ENCODE peak calls at places on chromosomes 11 and 22, in nine cellular contexts. O, Z, T, Q, D, B, R, Y and F are unnamed samples.

GRCh38 chr11:20311444-20311843 is 52.1 kb upstream of the HTATIP2 start:
- DNase-seq in Y (no peak), Q (no peak), T (no peak), Z (no peak), O (no peak), B (no peak), R (no peak), D (no peak), F (no peak)

GRCh38 chr11:123590296-123590912 is 64.0 kb downstream of the SCN3B start:
- DNase-seq in D (no peak), Z (no peak), Y (peak; percentile 53), Q (no peak), B (peak; percentile 65), T (no peak), R (no peak), O (peak; percentile 87), F (no peak)

GRCh38 chr11:2575611-2576051 is 124.2 kb downstream of the KCNQ1OT1 start:
- DNase-seq in T (no peak), Q (no peak), D (no peak), B (no peak), R (no peak), Z (no peak), Y (no peak), O (peak; percentile 0), F (no peak)

GRCh38 chr11:111906680-111907079 is 4.9 kb downstream of the CRYAB start:
- DNase-seq in Z (no peak), B (no peak), D (no peak), T (no peak), Y (no peak), R (no peak), O (no peak), Q (no peak), F (no peak)

GRCh38 chr11:95256204-95256819 is 25.3 kb upstream of the SESN3 start:
- DNase-seq in R (no peak), T (no peak), Y (peak; percentile 3), Z (no peak), D (no peak), B (peak; percentile 40), Q (no peak), O (no peak), F (no peak)

GRCh38 chr22:46462726-46463371 is 74.6 kb downstream of the CELSR1 start:
- DNase-seq in T (no peak), R (peak; percentile 27), Q (no peak), O (no peak), Y (peak; percentile 70), Z (no peak), D (no peak), B (peak; percentile 9), F (no peak)

GRCh38 chr22:27100323-27100722 is 442.9 kb downstream of the MIAT start:
- DNase-seq in Z (no peak), Y (no peak), O (no peak), D (no peak), T (no peak), Q (no peak), B (no peak), R (no peak), F (no peak)

GRCh38 chr22:47042861-47043496 is 280.5 kb downstream of the TBC1D22A start:
- DNase-seq in Y (no peak), D (no peak), R (no peak), T (no peak), Z (no peak), O (no peak), B (no peak), Q (no peak), F (no peak)

GRCh38 chr22:30290318-30290678 is 993 bp upstream of the CASTOR1 start:
- DNase-seq in Z (peak; percentile 57), Y (peak; percentile 23), T (no peak), Q (no peak), D (peak; percentile 23), O (no peak), R (no peak), B (no peak), F (no peak)

GRCh38 chr11:60868682-60869450 is 1.5 kb downstream of the ZP1 start:
- DNase-seq in R (no peak), D (no peak), Y (no peak), B (no peak), O (no peak), T (no peak), Z (no peak), Q (no peak), F (no peak)

GRCh38 chr22:33477131-33478111 is 419.2 kb upstream of the SYN3 start:
- DNase-seq in R (no peak), Y (no peak), Z (no peak), Q (no peak), D (no peak), T (no peak), O (no peak), B (no peak), F (no peak)

GRCh38 chr11:35337136-35337918 is 82.0 kb downstream of the SLC1A2 start:
- DNase-seq in T (no peak), Q (no peak), O (no peak), B (peak; percentile 98), D (no peak), Y (peak; percentile 99), R (peak; percentile 45), Z (no peak), F (peak; percentile 61)

GRCh38 chr11:107752508-107752907 is 40.7 kb upstream of the SLN start:
- DNase-seq in Q (no peak), D (no peak), Y (no peak), B (no peak), Z (no peak), R (no peak), T (no peak), O (no peak), F (no peak)